ENCODE peak calls at places on chromosomes 3 and 15, in four cellular contexts. C, I, U and L are unnamed samples.

GRCh38 chr3:129305592-129306091 is 27.0 kb downstream of the HMCES start:
- DNase-seq in C (peak; percentile 99), I (peak; percentile 79), U (no peak), L (no peak)

GRCh38 chr15:70492240-70493177 is 270.8 kb downstream of the UACA start:
- DNase-seq in C (no peak), I (no peak), U (no peak), L (peak; percentile 80)

GRCh38 chr3:59818033-59818936 is 768.5 kb upstream of the CFAP20DC start:
- DNase-seq in C (no peak), I (peak; percentile 4), U (no peak), L (no peak)

GRCh38 chr15:35130245-35130644 is 45.1 kb upstream of the NANOGP8 start:
- DNase-seq in C (no peak), I (no peak), U (no peak), L (no peak)

GRCh38 chr15:98455899-98456298 is 192.4 kb upstream of the IGF1R start:
- DNase-seq in C (no peak), I (no peak), U (no peak), L (no peak)

GRCh38 chr3:10753964-10754363 is 62.1 kb upstream of the SLC6A11 start:
- DNase-seq in C (peak; percentile 86), I (peak; percentile 68), U (no peak), L (no peak)

GRCh38 chr15:77418341-77419049 is 1.4 kb downstream of the PEAK1 start:
- DNase-seq in C (no peak), I (no peak), U (no peak), L (no peak)

GRCh38 chr15:62850791-62851291 is 191.7 kb upstream of the TPM1 start:
- DNase-seq in C (peak; percentile 22), I (no peak), U (no peak), L (no peak)

GRCh38 chr3:154112146-154112545 is 9.0 kb upstream of the ARHGEF26 start:
- DNase-seq in C (no peak), I (no peak), U (no peak), L (no peak)

GRCh38 chr3:69144631-69145244 is 22.3 kb upstream of the LMOD3 start:
- DNase-seq in C (peak; percentile 51), I (no peak), U (no peak), L (peak; percentile 10)

GRCh38 chr3:196193037-196193737 is 18.0 kb downstream of the ZDHHC19 start:
- DNase-seq in C (no peak), I (no peak), U (no peak), L (peak; percentile 68)

GRCh38 chr3:148227534-148227933 is 470.2 kb upstream of the AGTR1 start:
- DNase-seq in C (no peak), I (no peak), U (no peak), L (no peak)

GRCh38 chr15:38688761-38689160 is 124.1 kb upstream of the RASGRP1 start:
- DNase-seq in C (no peak), I (no peak), U (no peak), L (no peak)

GRCh38 chr3:183300996-183301562 is 48.0 kb downstream of the B3GNT5 start:
- DNase-seq in C (no peak), I (no peak), U (no peak), L (no peak)

GRCh38 chr3:63936929-63937328 is 24.7 kb upstream of the SCAANT1 start:
- DNase-seq in C (no peak), I (no peak), U (no peak), L (peak; percentile 15)

GRCh38 chr15:80609512-80609946 is 85.6 kb upstream of the ABHD17C start:
- DNase-seq in C (no peak), I (no peak), U (no peak), L (no peak)

GRCh38 chr3:34235096-34235495 is 436.7 kb downstream of the PDCD6IP start:
- DNase-seq in C (no peak), I (no peak), U (no peak), L (no peak)

GRCh38 chr3:120160050-120160449 is 65.8 kb upstream of the GSK3B start:
- DNase-seq in C (peak; percentile 19), I (no peak), U (no peak), L (no peak)

GRCh38 chr3:43024183-43024865 is 45.2 kb downstream of the GASK1A start:
- DNase-seq in C (no peak), I (no peak), U (no peak), L (no peak)

GRCh38 chr3:45864760-45865567 is 21.4 kb upstream of the CCR9 start:
- DNase-seq in C (no peak), I (no peak), U (peak; percentile 71), L (no peak)

GRCh38 chr3:134249935-134250716 is 533 bp downstream of the RYK start:
- DNase-seq in C (peak; percentile 66), I (peak; percentile 49), U (no peak), L (peak; percentile 85)

GRCh38 chr3:150739877-150740645 is 22.9 kb downstream of the SIAH2 start:
- DNase-seq in C (no peak), I (no peak), U (no peak), L (no peak)

GRCh38 chr3:14463330-14464216 is 61.2 kb downstream of the SLC6A6 start:
- DNase-seq in C (peak; percentile 22), I (no peak), U (no peak), L (no peak)

GRCh38 chr3:16033889-16034687 is 140.4 kb upstream of the GALNT15 start:
- DNase-seq in C (no peak), I (no peak), U (no peak), L (no peak)

GRCh38 chr3:128950223-128950938 is 43.5 kb downstream of the CFAP92 start:
- DNase-seq in C (no peak), I (no peak), U (no peak), L (peak; percentile 53)

GRCh38 chr3:44954962-44955361 is 21.0 kb downstream of the ZDHHC3 start:
- DNase-seq in C (no peak), I (no peak), U (no peak), L (no peak)

GRCh38 chr15:75307778-75308390 is 25.2 kb downstream of the GOLGA6D start:
- DNase-seq in C (peak; percentile 90), I (peak; percentile 72), U (no peak), L (peak; percentile 69)

GRCh38 chr3:37183375-37183831 is 9.0 kb upstream of the LRRFIP2 start:
- DNase-seq in C (no peak), I (no peak), U (no peak), L (no peak)

DNA sequence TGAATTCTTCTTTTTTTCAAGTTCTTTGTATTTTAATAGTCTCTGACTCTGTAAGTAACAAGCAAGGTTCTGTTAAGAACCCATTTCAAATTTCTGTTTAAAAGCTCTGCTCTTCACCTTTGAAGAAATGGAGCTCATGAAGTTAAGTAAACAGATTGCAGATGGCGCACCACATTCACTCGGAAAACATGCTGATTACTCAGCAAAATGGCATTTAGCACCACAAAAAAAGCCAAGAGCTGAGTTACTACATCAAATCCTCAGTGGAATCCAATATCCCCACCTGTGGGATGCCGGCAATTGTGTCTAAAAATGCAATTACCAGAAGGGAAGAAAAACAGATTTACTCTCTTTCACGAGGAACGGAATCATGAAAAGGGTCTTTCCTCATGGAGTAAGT is 758.0 kb downstream of the NTRK3 start:
- DNase-seq in C (no peak), I (no peak), U (no peak), L (no peak)
- TF ChIP-seq USF1 in C (no peak), I (no peak), U (no peak), L (no peak)

GRCh38 chr3:53028641-53029040 is 17.2 kb downstream of the SFMBT1 start:
- DNase-seq in C (no peak), I (no peak), U (no peak), L (no peak)
- TF ChIP-seq USF1 in C (no peak), I (no peak), U (no peak), L (no peak)

DNA sequence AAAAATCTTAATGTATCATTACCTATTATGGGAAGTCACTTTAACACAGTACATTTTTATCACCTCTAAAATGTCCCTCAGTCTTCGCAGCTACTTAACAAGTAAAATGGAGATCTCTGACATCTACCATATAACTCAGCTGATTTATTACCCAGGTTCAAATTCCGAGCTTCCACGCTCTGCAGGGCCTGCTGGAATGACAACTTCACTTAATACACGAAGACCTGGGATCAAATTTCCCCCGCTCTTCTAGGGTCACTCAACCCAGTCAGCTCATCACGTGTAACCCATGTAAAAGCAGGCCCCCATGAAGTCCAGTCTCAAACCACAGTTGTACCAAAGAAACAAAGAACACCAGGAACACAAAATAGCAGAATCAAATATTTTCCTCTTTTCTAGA is 44.2 kb upstream of the ACP3 start:
- DNase-seq in C (no peak), I (no peak), U (no peak), L (no peak)
- TF ChIP-seq USF1 in C (no peak), I (no peak), U (no peak), L (no peak)

GRCh38 chr3:127307431-127307830 is 19.6 kb upstream of the PRR20G start:
- DNase-seq in C (no peak), I (no peak), U (peak; percentile 19), L (no peak)
- TF ChIP-seq USF1 in C (no peak), I (no peak), U (no peak), L (no peak)

DNA sequence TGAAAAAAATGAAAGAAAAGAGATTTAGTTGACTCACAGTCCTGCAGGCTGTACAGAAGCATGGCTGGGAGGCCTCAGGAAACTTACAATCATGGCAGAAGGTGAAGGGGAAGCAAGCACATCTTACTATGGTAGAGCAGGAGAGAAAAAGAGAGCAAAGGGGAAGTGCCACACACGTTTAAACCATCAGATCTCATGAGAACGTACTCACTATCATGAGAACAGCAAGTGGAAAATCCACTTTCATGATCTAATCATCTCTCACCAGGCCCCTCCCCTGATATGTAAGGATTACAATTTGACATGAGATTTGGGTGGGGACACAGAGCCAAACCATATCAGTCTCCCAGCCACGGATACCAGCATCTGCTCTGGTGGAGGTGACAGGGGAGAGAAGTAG is 50.8 kb upstream of the CPOX start:
- DNase-seq in C (no peak), I (no peak), U (no peak), L (no peak)
- TF ChIP-seq USF1 in C (no peak), I (no peak), U (no peak), L (no peak)

DNA sequence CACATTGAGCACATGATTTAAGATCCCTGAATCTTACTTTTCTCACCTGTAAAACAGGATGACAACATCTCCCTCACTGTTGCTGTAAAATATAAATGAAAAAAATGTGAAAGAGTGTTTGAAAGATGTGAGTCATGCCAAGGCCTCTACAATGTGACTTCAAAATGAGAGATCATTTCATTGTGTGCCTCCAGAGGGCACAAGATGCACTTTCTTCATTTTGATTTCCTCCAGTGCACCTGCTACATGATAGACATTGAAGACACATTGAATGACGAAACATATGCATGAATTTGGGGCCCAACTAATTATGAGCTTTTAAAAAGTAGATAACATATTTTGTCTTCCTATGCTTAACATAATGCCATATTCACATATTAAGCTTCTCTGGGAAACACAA is 170.3 kb downstream of the MOBP start:
- DNase-seq in C (no peak), I (peak; percentile 35), U (no peak), L (no peak)
- TF ChIP-seq USF1 in C (no peak), I (no peak), U (no peak), L (no peak)

GRCh38 chr3:99536555-99537314 is 101.7 kb upstream of the COL8A1 start:
- DNase-seq in C (no peak), I (no peak), U (no peak), L (no peak)

GRCh38 chr3:99534951-99535704 is 103.3 kb upstream of the COL8A1 start:
- DNase-seq in C (no peak), I (no peak), U (no peak), L (no peak)

GRCh38 chr3:99537416-99537815 is 101.0 kb upstream of the COL8A1 start:
- DNase-seq in C (no peak), I (no peak), U (no peak), L (no peak)

GRCh38 chr3:99529265-99529664 is 109.1 kb upstream of the COL8A1 start:
- DNase-seq in C (no peak), I (no peak), U (no peak), L (no peak)

GRCh38 chr3:99532246-99532645 is 106.1 kb upstream of the COL8A1 start:
- DNase-seq in C (peak; percentile 80), I (peak; percentile 7), U (no peak), L (peak; percentile 8)
- TF ChIP-seq USF1 in C (no peak), I (no peak), U (no peak), L (no peak)

GRCh38 chr3:186963636-186964035 is 33.3 kb downstream of the ST6GAL1 start:
- DNase-seq in C (no peak), I (no peak), U (no peak), L (no peak)
- TF ChIP-seq USF1 in C (no peak), I (no peak), U (no peak), L (no peak)